ENCODE peak calls at places on chromosomes 6 and 20, in six cellular contexts. J is CD4-positive, alpha-beta memory T cell; U is upper lobe of right lung; C is mesendoderm; R is psoas muscle; V is caudate nucleus. P is an unnamed sample.
A peak's percentile ranks its signal among the peaks of the same experiment; 100 is the strongest.

GRCh38 chr6:159595173-159595572 is 97.9 kb downstream of the SOD2 start:
- DNase-seq in V (no peak), J (no peak), R (no peak), U (no peak), C (no peak), P (no peak)

GRCh38 chr6:38713812-38714211 is 1.3 kb upstream of the DNAH8 start:
- DNase-seq in U (no peak), J (peak; percentile 52), C (no peak), R (no peak), V (no peak), P (no peak)

GRCh38 chr6:28161410-28162079 is 19.9 kb downstream of the ZKSCAN8 start:
- DNase-seq in V (peak; percentile 46), J (peak; percentile 77), R (peak; percentile 85), U (peak; percentile 90), C (peak; percentile 91), P (peak; percentile 69)

GRCh38 chr6:36130672-36131516 is 581 bp downstream of the MAPK13 start:
- DNase-seq in R (peak; percentile 71), J (peak; percentile 39), U (peak; percentile 89), C (peak; percentile 55), V (no peak), P (no peak)

GRCh38 chr20:43528258-43528875 is 20.9 kb downstream of the L3MBTL1 start:
- DNase-seq in V (no peak), J (no peak), U (peak; percentile 43), C (no peak), R (no peak), P (no peak)

GRCh38 chr6:129644567-129645015 is 65.4 kb downstream of the ARHGAP18 start:
- DNase-seq in V (no peak), C (peak; percentile 43), R (no peak), U (no peak), J (no peak), P (no peak)

GRCh38 chr6:106077881-106078280 is 8.3 kb upstream of the PRDM1 start:
- DNase-seq in C (peak; percentile 71), V (no peak), J (no peak), R (no peak), U (no peak), P (no peak)

GRCh38 chr20:56974499-56975250 is 291.8 kb downstream of the BMP7 start:
- DNase-seq in R (no peak), U (no peak), C (peak; percentile 82), J (no peak), V (peak; percentile 3), P (no peak)

GRCh38 chr6:138785980-138786379 is 9.9 kb upstream of the ECT2L start:
- DNase-seq in J (no peak), R (no peak), V (no peak), U (no peak), C (no peak), P (no peak)

GRCh38 chr6:4693158-4693557 is 83.0 kb upstream of the CDYL start:
- DNase-seq in V (no peak), U (no peak), R (no peak), C (no peak), J (no peak), P (no peak)

GRCh38 chr6:51719297-51719696 is 368.1 kb downstream of the PKHD1 start:
- DNase-seq in U (no peak), C (no peak), V (no peak), J (no peak), R (no peak), P (no peak)

GRCh38 chr6:88823998-88824397 is 139.4 kb downstream of the RNGTT start:
- DNase-seq in U (no peak), C (no peak), V (no peak), R (no peak), J (no peak), P (no peak)

GRCh38 chr20:51610761-51611624 is 68.5 kb upstream of the NFATC2 start:
- DNase-seq in J (no peak), R (no peak), U (no peak), C (no peak), V (no peak), P (no peak)

GRCh38 chr6:9481292-9482029 is 933.4 kb downstream of the TFAP2A start:
- DNase-seq in R (no peak), C (peak; percentile 19), J (no peak), V (no peak), U (no peak), P (no peak)

GRCh38 chr6:56259682-56260081 is 12.3 kb upstream of the COL21A1 start:
- DNase-seq in J (no peak), R (no peak), V (no peak), C (no peak), U (no peak), P (no peak)

GRCh38 chr6:48111575-48111974 is 578 bp upstream of the PTCHD4 start:
- DNase-seq in R (no peak), C (peak; percentile 19), U (no peak), J (no peak), V (no peak), P (no peak)

GRCh38 chr6:142378138-142378875 is 76.5 kb downstream of the ADGRG6 start:
- DNase-seq in C (peak; percentile 78), U (no peak), V (no peak), J (no peak), R (no peak), P (no peak)

GRCh38 chr6:14876778-14877613 is 368.9 kb upstream of the JARID2 start:
- DNase-seq in C (peak; percentile 21), U (no peak), R (no peak), V (no peak), J (peak; percentile 41), P (no peak)

GRCh38 chr20:22523499-22524392 is 60.6 kb downstream of the FOXA2 start:
- DNase-seq in V (no peak), J (no peak), U (no peak), C (peak; percentile 71), R (no peak), P (no peak)

GRCh38 chr6:17525637-17526036 is 74.5 kb upstream of the FAM8A1 start:
- DNase-seq in U (no peak), V (no peak), J (no peak), R (no peak), C (no peak), P (no peak)

DNA sequence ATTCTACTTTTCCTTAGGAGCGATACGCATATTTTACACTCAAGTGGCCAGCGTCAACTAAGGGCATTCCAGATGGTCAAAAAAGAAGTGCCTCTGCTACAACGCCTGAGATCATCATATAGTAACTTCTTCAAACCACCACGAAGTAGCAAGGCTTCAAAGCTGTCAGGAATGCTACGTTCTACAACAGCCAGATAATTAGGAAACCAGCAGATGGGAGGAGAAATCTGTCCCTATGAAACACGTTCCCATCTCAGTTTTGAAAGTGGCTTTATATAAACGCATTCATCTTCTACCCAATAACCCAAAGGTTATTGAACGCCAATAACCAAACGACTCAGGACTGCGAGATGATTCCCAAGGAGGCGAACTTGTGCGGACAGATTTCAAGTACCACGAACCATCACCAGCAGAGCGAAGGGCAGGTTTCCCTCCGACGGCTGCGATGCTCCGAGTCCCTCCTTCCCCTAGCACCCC is 1.2 kb downstream of the ABHD12 start:
- DNase-seq in U (no peak), C (peak; percentile 46), V (no peak), J (no peak), R (no peak), P (no peak)
- H3K27ac ChIP-seq in U (peak overlapping the region; percentile 78), C (no peak overlapping the region), V (peak overlapping the region; percentile 67), J (no peak overlapping the region), R (no peak overlapping the region), P (peak overlapping the region; percentile 87)

GRCh38 chr6:53811746-53812145 is 16.9 kb downstream of the LRRC1 start:
- DNase-seq in V (no peak), U (no peak), J (no peak), C (peak; percentile 56), R (no peak), P (no peak)
- H3K27ac ChIP-seq in V (no peak overlapping the region), U (no peak overlapping the region), J (no peak overlapping the region), C (peak overlapping the region; percentile 17), R (no peak overlapping the region), P (no peak overlapping the region)

GRCh38 chr6:33695451-33695855 is 16.0 kb downstream of the UQCC2 start:
- DNase-seq in R (peak; percentile 47), V (peak; percentile 42), J (no peak), C (no peak), U (no peak), P (no peak)
- H3K27ac ChIP-seq in R (peak overlapping the region; percentile 81), V (peak overlapping the region; percentile 24), J (peak overlapping the region; percentile 76), C (no peak overlapping the region), U (peak overlapping the region; percentile 60), P (peak overlapping the region; percentile 87)

GRCh38 chr20:41258489-41258888 is 59.0 kb downstream of the ZHX3 start:
- DNase-seq in U (no peak), V (no peak), J (no peak), R (no peak), C (no peak), P (no peak)

GRCh38 chr20:41259309-41259708 is 58.2 kb downstream of the ZHX3 start:
- DNase-seq in C (no peak), R (no peak), V (no peak), J (no peak), U (no peak), P (no peak)

GRCh38 chr20:41261790-41262717 is 55.5 kb downstream of the ZHX3 start:
- DNase-seq in U (no peak), J (no peak), C (peak; percentile 72), R (no peak), V (peak; percentile 11), P (no peak)

GRCh38 chr20:41261260-41261659 is 56.3 kb downstream of the ZHX3 start:
- DNase-seq in J (no peak), R (no peak), U (no peak), V (no peak), C (peak; percentile 63), P (no peak)

DNA sequence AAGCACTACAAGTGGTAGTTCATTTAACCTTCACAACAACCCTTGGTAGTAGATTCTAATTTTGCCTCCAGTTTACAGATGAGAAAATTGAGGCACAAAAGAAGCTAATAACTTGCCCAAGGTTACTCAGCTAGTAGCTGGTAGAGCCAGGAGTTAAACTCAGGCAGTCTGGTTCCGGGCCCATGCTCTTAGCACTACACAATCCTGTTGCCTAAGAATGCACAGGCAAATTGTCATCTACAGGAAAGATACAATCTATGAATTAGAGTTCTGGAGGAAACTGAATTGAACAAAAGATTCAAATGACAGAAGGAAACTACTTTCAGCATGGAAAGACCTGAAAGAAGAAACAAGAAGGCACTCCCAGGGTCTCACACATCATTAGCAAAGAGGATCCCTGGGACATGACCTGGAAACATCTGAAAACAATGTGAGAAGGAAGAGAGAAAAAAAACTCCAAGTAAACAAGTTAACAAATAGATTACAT is 56.8 kb downstream of the ZHX3 start:
- DNase-seq in J (no peak), U (no peak), V (no peak), R (no peak), C (peak; percentile 58), P (no peak)
- H3K27ac ChIP-seq in J (no peak overlapping the region), U (no peak overlapping the region), V (peak overlapping the region; percentile 32), R (no peak overlapping the region), C (no peak overlapping the region), P (no peak overlapping the region)

GRCh38 chr20:37524221-37524700 is 3.2 kb downstream of the NNAT start:
- DNase-seq in R (peak; percentile 91), V (no peak), U (no peak), C (no peak), J (no peak), P (no peak)

GRCh38 chr20:37521091-37521771 is at the start of gene NNAT:
- DNase-seq in U (no peak), V (peak; percentile 43), J (no peak), R (no peak), C (peak; percentile 59), P (no peak)

GRCh38 chr20:37523012-37523391 is 2.0 kb downstream of the NNAT start:
- DNase-seq in U (no peak), R (peak; percentile 65), J (no peak), V (no peak), C (no peak), P (no peak)

GRCh38 chr20:37520417-37520751 is 666 bp upstream of the NNAT start:
- DNase-seq in U (no peak), V (peak; percentile 19), J (no peak), R (no peak), C (no peak), P (no peak)

GRCh38 chr20:37522258-37523011 is 1.4 kb downstream of the NNAT start:
- DNase-seq in U (peak; percentile 88), R (peak; percentile 89), J (no peak), C (peak; percentile 82), V (peak; percentile 42), P (no peak)
- H3K27ac ChIP-seq in U (no peak overlapping the region), R (peak overlapping the region; percentile 100), J (no peak overlapping the region), C (no peak overlapping the region), V (peak overlapping the region; percentile 44), P (peak overlapping the region; percentile 17)

P was measured in right atrium auricular region.